ENCODE peak calls at places on chromosomes 1 and 21, in nine cellular contexts. Q is SK-N-SH, W is HCT116, R is suprapubic skin, J is transverse colon, L is GM23338, X is sigmoid colon, O is prostate gland, B is spleen. G is an unnamed sample.

GRCh38 chr1:47709302-47710074 is 271.6 kb downstream of the FOXD2 start:
- DNase-seq in R (peak; percentile 79), J (peak; percentile 50), L (peak; percentile 69), O (no peak), W (no peak), Q (peak; percentile 88), X (no peak), B (no peak), G (no peak)

GRCh38 chr1:167714098-167714850 is 7.5 kb upstream of the MPZL1 start:
- DNase-seq in J (peak; percentile 93), X (peak; percentile 94), B (peak; percentile 94), Q (peak; percentile 86), O (peak; percentile 89), L (peak; percentile 77), W (peak; percentile 76), R (peak; percentile 91), G (peak; percentile 92)

GRCh38 chr1:58785424-58786058 is 1.7 kb upstream of the JUN start:
- DNase-seq in L (peak; percentile 62), O (peak; percentile 83), X (peak; percentile 87), J (peak; percentile 68), W (no peak), R (no peak), Q (no peak), B (peak; percentile 88), G (peak; percentile 82)

GRCh38 chr1:71039666-71040262 is 7.9 kb downstream of the PTGER3 start:
- DNase-seq in B (no peak), W (no peak), Q (no peak), L (no peak), R (no peak), X (no peak), O (no peak), J (no peak), G (no peak)

GRCh38 chr21:29208666-29209059 is 78.2 kb downstream of the MAP3K7CL start:
- DNase-seq in X (no peak), J (no peak), R (no peak), B (no peak), L (no peak), Q (no peak), W (no peak), O (no peak), G (no peak)

GRCh38 chr1:32898056-32898455 is 3.1 kb downstream of the TMEM54 start:
- DNase-seq in W (no peak), B (no peak), J (no peak), Q (peak; percentile 2), R (no peak), X (peak; percentile 45), O (no peak), L (no peak), G (no peak)

GRCh38 chr1:54968581-54968980 is 11.8 kb upstream of the TMEM61 start:
- DNase-seq in X (no peak), L (no peak), O (no peak), Q (no peak), J (no peak), B (no peak), R (no peak), W (no peak), G (peak; percentile 2)

GRCh38 chr1:241888232-241888631 is 40.2 kb downstream of the EXO1 start:
- DNase-seq in L (no peak), O (no peak), Q (no peak), X (no peak), B (no peak), R (no peak), J (no peak), W (no peak), G (no peak)

GRCh38 chr1:21573971-21574458 is 64.8 kb downstream of the ALPL start:
- DNase-seq in X (peak; percentile 77), W (peak; percentile 53), B (peak; percentile 88), R (no peak), J (peak; percentile 46), L (peak; percentile 92), Q (peak; percentile 85), O (peak; percentile 81), G (peak; percentile 80)

GRCh38 chr1:204709960-204710912 is 24.7 kb upstream of the LRRN2 start:
- DNase-seq in B (no peak), O (no peak), W (no peak), L (peak; percentile 90), Q (no peak), R (no peak), J (no peak), X (no peak), G (no peak)

GRCh38 chr1:109927356-109927755 is 16.7 kb downstream of the CSF1 start:
- DNase-seq in B (no peak), X (no peak), Q (no peak), O (no peak), L (no peak), R (no peak), W (no peak), J (no peak), G (no peak)

GRCh38 chr1:167120899-167121298 is 27.0 kb downstream of the STYXL2 start:
- DNase-seq in R (no peak), X (no peak), L (no peak), J (no peak), B (no peak), O (no peak), W (no peak), Q (no peak), G (no peak)

GRCh38 chr21:28018741-28019669 is 973.7 kb downstream of the LTN1 start:
- DNase-seq in J (no peak), O (no peak), W (no peak), R (no peak), L (peak; percentile 5), Q (no peak), X (no peak), B (no peak), G (no peak)

GRCh38 chr21:41707231-41707988 is 59.4 kb downstream of the RIPK4 start:
- DNase-seq in W (peak; percentile 26), Q (no peak), J (no peak), X (no peak), O (peak; percentile 64), B (no peak), R (no peak), L (no peak), G (no peak)

DNA sequence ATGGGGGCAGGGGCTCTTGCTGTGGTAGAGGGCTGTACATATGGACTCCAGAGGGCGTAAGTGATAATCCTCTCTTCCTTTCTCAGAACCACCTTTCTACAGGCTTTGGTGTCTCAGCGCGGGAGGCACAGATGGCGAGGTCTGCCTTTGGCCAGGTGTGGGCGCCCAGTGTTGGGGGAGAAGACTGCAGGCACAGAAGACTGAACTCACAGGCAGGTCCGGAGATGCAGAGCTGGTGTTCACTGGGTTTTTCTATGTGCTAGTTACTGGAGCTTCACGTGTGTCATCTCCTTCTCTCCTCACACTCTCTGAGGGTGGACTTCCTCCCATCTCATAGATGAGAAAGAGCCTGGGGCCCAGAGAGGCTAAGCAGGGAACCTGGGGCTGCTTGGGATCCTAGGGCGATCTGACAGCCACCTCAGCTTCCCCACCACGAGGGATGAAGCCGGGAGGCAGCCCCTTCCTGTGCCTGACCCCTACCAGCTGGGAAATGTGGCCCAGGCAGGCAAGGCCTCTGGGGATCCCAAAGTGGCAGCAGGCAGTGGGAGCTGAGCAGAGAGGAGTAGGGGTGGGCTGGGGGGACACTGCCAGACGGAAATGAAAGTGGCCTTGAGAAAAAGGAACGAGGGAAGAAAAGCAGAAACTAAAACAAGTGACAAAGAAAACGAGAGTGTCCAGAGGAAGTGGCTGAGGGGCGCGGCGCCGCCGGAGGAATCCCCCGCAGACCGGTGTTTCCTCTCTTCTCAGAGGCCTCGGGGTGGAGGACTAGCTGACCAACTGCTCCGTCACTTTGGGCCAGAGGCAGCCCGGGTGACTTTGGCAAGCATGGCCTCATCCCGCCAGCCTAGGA is 191.6 kb downstream of the HIVEP3 start:
- DNase-seq in B (peak; percentile 94), O (no peak), Q (no peak), R (no peak), X (peak; percentile 80), L (peak; percentile 48), W (no peak), J (peak; percentile 65), G (peak; percentile 51)
- TF ChIP-seq CTCF in B (peak; percentile 11), O (no peak), Q (no peak), R (no peak), X (no peak), L (peak; percentile 26), W (no peak), J (no peak), G (no peak)

DNA sequence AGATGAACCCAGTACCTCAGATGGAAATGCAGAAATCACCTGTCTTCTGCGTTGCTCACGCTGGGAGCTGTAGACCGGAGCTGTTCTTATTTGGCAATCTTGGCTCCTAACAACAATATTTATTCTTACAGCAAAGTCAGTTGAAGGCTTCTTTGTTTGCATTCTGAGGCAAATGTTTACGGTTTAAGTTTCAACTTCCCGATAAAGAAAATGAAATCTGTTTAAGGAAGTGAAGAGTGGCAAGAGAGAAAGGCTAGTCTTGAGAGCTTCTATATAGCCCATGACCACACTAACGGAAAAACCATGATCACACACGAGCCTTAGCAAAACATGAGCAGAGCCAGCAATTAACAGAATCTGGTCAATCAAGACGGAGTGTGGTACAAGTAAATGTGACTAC is 122.6 kb upstream of the ZNHIT6 start:
- DNase-seq in J (no peak), O (no peak), W (no peak), X (no peak), L (no peak), B (no peak), R (no peak), Q (no peak), G (no peak)
- H3K4me1 ChIP-seq in J (no peaks in the 10 kb centered on the region), O (no peaks in the 10 kb centered on the region), W (no peaks in the 10 kb centered on the region), X (no peaks in the 10 kb centered on the region), L (no peaks in the 10 kb centered on the region), B (no peaks in the 10 kb centered on the region), R (no peaks in the 10 kb centered on the region), Q (no peaks in the 10 kb centered on the region), G (no peaks in the 10 kb centered on the region)

GRCh38 chr1:36136535-36136934 is 11.5 kb upstream of the COL8A2 start:
- DNase-seq in X (no peak), Q (no peak), R (no peak), B (no peak), J (no peak), O (peak; percentile 77), W (no peak), L (no peak), G (no peak)

GRCh38 chr1:36132029-36132428 is 7.0 kb upstream of the COL8A2 start:
- DNase-seq in W (no peak), L (no peak), X (no peak), Q (no peak), B (no peak), J (no peak), O (no peak), R (no peak), G (no peak)

GRCh38 chr1:36134805-36135339 is 9.8 kb upstream of the COL8A2 start:
- DNase-seq in J (peak; percentile 45), W (no peak), B (no peak), X (no peak), O (no peak), Q (peak; percentile 86), L (peak; percentile 90), R (no peak), G (peak; percentile 55)

GRCh38 chr1:36134031-36134430 is 9.0 kb upstream of the COL8A2 start:
- DNase-seq in Q (peak; percentile 20), W (no peak), X (no peak), J (no peak), B (no peak), R (no peak), O (no peak), L (no peak), G (no peak)

GRCh38 chr1:36133484-36133883 is 8.5 kb upstream of the COL8A2 start:
- DNase-seq in J (peak; percentile 92), X (no peak), R (no peak), L (no peak), B (no peak), O (peak; percentile 56), W (no peak), Q (peak; percentile 44), G (peak; percentile 81)
- TF ChIP-seq POLR2AphosphoS5 in J (peak; percentile 20), X (peak; percentile 14), R (no peak), L (no peak), B (no peak), O (peak; percentile 45), W (no peak), Q (no peak), G (no peak)

GRCh38 chr21:45128613-45129226 is 54.3 kb downstream of the ADARB1 start:
- DNase-seq in Q (peak; percentile 87), W (peak; percentile 53), J (peak; percentile 77), L (peak; percentile 64), B (peak; percentile 93), R (no peak), O (peak; percentile 73), X (peak; percentile 87), G (peak; percentile 76)
- TF ChIP-seq CTCF in Q (peak; percentile 98), W (peak; percentile 92), J (peak; percentile 90), L (peak; percentile 81), B (peak; percentile 96), R (peak; percentile 83), O (peak; percentile 48), X (peak; percentile 84), G (peak; percentile 78)

G was measured in stomach.